ENCODE peak calls at places on chromosome 9, in eight cellular contexts. O is mesenchymal stem cell, E is endodermal cell, M is fibroblast of lung, Q is endothelial cell of umbilical vein, P is mammary epithelial cell, A is GM23248, X is mesendoderm. W is an unnamed sample. For H3K4me1 and H3K27me3, the result is how much of the 10 kb centered on the place peaks cover.

GRCh38 chr9:35518212-35518917 is 28.5 kb downstream of the RUSC2 start:
- DNase-seq in X (peak), A (peak), P (peak), Q (peak), M (peak), E (peak), O (peak), W (peak)

GRCh38 chr9:68981825-68982224 is 32.1 kb downstream of the PRKACG start:
- DNase-seq in P (no peak), M (no peak), A (no peak), O (peak), E (no peak), Q (no peak), X (peak), W (no peak)

GRCh38 chr9:76431601-76432000 is 27.4 kb upstream of the GCNT1 start:
- DNase-seq in A (no peak), E (peak), M (no peak), Q (no peak), X (peak), P (no peak), O (no peak), W (no peak)

GRCh38 chr9:81669011-81669739 is 20.2 kb downstream of the TLE1 start:
- DNase-seq in Q (no peak), O (peak), E (no peak), M (peak), X (no peak), P (no peak), A (no peak), W (no peak)

GRCh38 chr9:136899196-136899595 is 12.9 kb downstream of the TRAF2 start:
- DNase-seq in E (no peak), P (no peak), O (no peak), M (no peak), Q (no peak), X (no peak), A (no peak), W (no peak)

GRCh38 chr9:116499986-116500871 is 186.9 kb upstream of the TRIM32 start:
- DNase-seq in M (peak), E (peak), A (peak), X (peak), Q (no peak), P (peak), O (peak), W (peak)

GRCh38 chr9:5582835-5583195 is 46.1 kb upstream of the RIC1 start:
- DNase-seq in P (peak), X (no peak), M (peak), Q (no peak), E (no peak), A (peak), O (peak), W (peak)

GRCh38 chr9:69175488-69175872 is 1.4 kb downstream of the TJP2 start:
- DNase-seq in E (no peak), O (no peak), X (no peak), M (peak), A (peak), P (no peak), Q (no peak), W (peak)

GRCh38 chr9:108377382-108377781 is 478.4 kb downstream of the ACTL7B start:
- DNase-seq in P (no peak), M (no peak), Q (no peak), A (no peak), O (no peak), E (no peak), X (peak), W (no peak)

GRCh38 chr9:134689320-134690181 is 47.9 kb downstream of the COL5A1 start:
- DNase-seq in M (peak), A (peak), P (peak), X (peak), E (peak), O (peak), Q (peak), W (peak)

GRCh38 chr9:84239341-84239740 is 101.2 kb downstream of the SLC28A3 start:
- DNase-seq in M (no peak), X (no peak), Q (no peak), E (no peak), A (peak), O (no peak), P (peak), W (no peak)

GRCh38 chr9:109912082-109912581 is 132.1 kb downstream of the PALM2AKAP2 start:
- DNase-seq in A (peak), X (peak), P (no peak), E (no peak), Q (peak), O (peak), M (peak), W (no peak)

GRCh38 chr9:134221273-134222017 is 57.1 kb upstream of the RNU6ATAC start:
- DNase-seq in A (no peak), P (no peak), O (no peak), X (no peak), Q (no peak), E (no peak), M (no peak), W (no peak)

GRCh38 chr9:17063535-17064135 is 71.2 kb upstream of the CNTLN start:
- DNase-seq in O (peak), M (peak), A (peak), E (peak), P (peak), Q (peak), X (peak), W (peak)

GRCh38 chr9:120308495-120308894 is 271.5 kb downstream of the CDK5RAP2 start:
- DNase-seq in Q (no peak), O (no peak), M (no peak), E (peak), P (no peak), X (peak), A (no peak), W (no peak)

GRCh38 chr9:79706512-79706911 is 134.7 kb downstream of the TLE4 start:
- DNase-seq in Q (no peak), M (no peak), A (no peak), E (no peak), X (no peak), P (no peak), O (no peak), W (no peak)

GRCh38 chr9:5043381-5043780 is 58.3 kb downstream of the JAK2 start:
- DNase-seq in A (no peak), Q (peak), X (no peak), O (no peak), M (peak), E (no peak), P (no peak), W (peak)

GRCh38 chr9:112080831-112081542 is 94.1 kb downstream of the SUSD1 start:
- DNase-seq in M (no peak), Q (no peak), P (no peak), A (no peak), E (no peak), X (no peak), O (no peak), W (no peak)

GRCh38 chr9:108088916-108089315 is 599.3 kb upstream of the KLF4 start:
- DNase-seq in Q (no peak), O (no peak), A (no peak), X (peak), P (no peak), E (no peak), M (no peak), W (no peak)

GRCh38 chr9:115513148-115513547 is 395.2 kb upstream of the TNC start:
- DNase-seq in A (no peak), Q (no peak), E (no peak), O (no peak), P (no peak), X (no peak), M (no peak), W (no peak)

GRCh38 chr9:120431268-120431667 is 148.7 kb downstream of the CDK5RAP2 start:
- DNase-seq in Q (peak), A (no peak), E (no peak), M (no peak), X (no peak), O (no peak), P (no peak), W (no peak)

GRCh38 chr9:105299190-105299854 is 54.9 kb downstream of the SLC44A1 start:
- DNase-seq in E (no peak), M (peak), O (peak), X (peak), A (peak), P (peak), Q (peak), W (peak)

GRCh38 chr9:116238225-116238624 is 84.6 kb downstream of the PAPPA start:
- DNase-seq in E (no peak), A (peak), M (peak), O (peak), P (peak), X (no peak), Q (no peak), W (peak)

GRCh38 chr9:137682431-137682991 is 63.7 kb downstream of the EHMT1 start:
- DNase-seq in A (no peak), O (no peak), P (no peak), M (no peak), Q (no peak), X (peak), E (peak), W (no peak)

GRCh38 chr9:32551491-32552049 is 557 bp upstream of the SMIM27 start:
- DNase-seq in M (peak), A (peak), O (peak), P (no peak), Q (peak), E (no peak), X (no peak), W (peak)

GRCh38 chr9:72362680-72363139 is 2.3 kb downstream of the ZFAND5 start:
- DNase-seq in Q (peak), P (peak), A (peak), M (peak), X (peak), E (peak), O (peak), W (peak)

GRCh38 chr9:73149371-73150067 is 2.1 kb upstream of the ANXA1 start:
- DNase-seq in O (peak), M (peak), A (peak), Q (peak), X (peak), E (no peak), P (peak), W (peak)

GRCh38 chr9:33924978-33925797 is 108.2 kb downstream of the UBE2R2 start:
- DNase-seq in X (peak), Q (peak), P (no peak), E (peak), M (peak), O (peak), A (peak), W (peak)

GRCh38 chr9:135248721-135249120 is 161.3 kb downstream of the OLFM1 start:
- DNase-seq in A (no peak), Q (no peak), P (no peak), E (no peak), O (no peak), M (no peak), X (no peak), W (no peak)

GRCh38 chr9:70642421-70642820 is 228.0 kb upstream of the KLF9 start:
- DNase-seq in P (no peak), X (no peak), M (no peak), A (no peak), Q (no peak), E (no peak), O (no peak), W (no peak)

GRCh38 chr9:133707065-133707760 is 30.9 kb downstream of the SARDH start:
- DNase-seq in X (no peak), E (peak), A (peak), M (peak), P (peak), O (no peak), Q (no peak), W (peak)

GRCh38 chr9:20619492-20619860 is 2.8 kb downstream of the MLLT3 start:
- DNase-seq in Q (no peak), X (no peak), A (no peak), P (no peak), O (no peak), E (no peak), M (no peak), W (no peak)

GRCh38 chr9:134066546-134066922 is 1.3 kb downstream of the BRD3 start:
- DNase-seq in Q (peak), O (peak), M (peak), X (peak), P (no peak), A (peak), E (no peak), W (peak)

GRCh38 chr9:7691909-7692308 is 107.7 kb downstream of the DMAC1 start:
- DNase-seq in E (no peak), P (no peak), M (no peak), O (no peak), X (peak), Q (no peak), A (no peak), W (no peak)

GRCh38 chr9:98260635-98261034 is 5.2 kb upstream of the TBC1D2 start:
- DNase-seq in E (peak), A (no peak), X (no peak), O (no peak), P (no peak), M (no peak), Q (no peak), W (no peak)

GRCh38 chr9:132027752-132028666 is 51.7 kb downstream of the MED27 start:
- DNase-seq in P (peak), E (no peak), M (no peak), A (peak), O (no peak), Q (no peak), X (no peak), W (no peak)

GRCh38 chr9:83449166-83449565 is 89.0 kb downstream of the FRMD3 start:
- DNase-seq in X (no peak), A (no peak), Q (no peak), P (no peak), M (no peak), O (no peak), E (no peak), W (no peak)

GRCh38 chr9:81490605-81491331 is 198.6 kb downstream of the TLE1 start:
- DNase-seq in P (peak), A (peak), Q (peak), E (no peak), X (no peak), M (peak), O (peak), W (peak)

GRCh38 chr9:118871531-118871930 is 497.7 kb downstream of the BRINP1 start:
- DNase-seq in X (no peak), M (no peak), P (no peak), Q (no peak), E (no peak), A (no peak), O (no peak), W (no peak)

GRCh38 chr9:130837002-130837511 is 2.0 kb downstream of the ABL1 start:
- DNase-seq in A (peak), Q (peak), M (peak), X (no peak), P (peak), O (peak), E (no peak), W (peak)

GRCh38 chr9:130834371-130835311 is at the start of gene ABL1:
- DNase-seq in X (peak), P (peak), A (peak), E (peak), M (peak), O (peak), Q (peak), W (peak)

GRCh38 chr9:130839237-130840111 is 4.4 kb downstream of the ABL1 start:
- DNase-seq in Q (no peak), X (no peak), A (peak), M (no peak), P (no peak), O (no peak), E (no peak), W (no peak)

GRCh38 chr9:130835441-130836298 is 616 bp downstream of the ABL1 start:
- DNase-seq in M (peak), Q (peak), X (peak), O (peak), A (peak), E (peak), P (peak), W (peak)

DNA sequence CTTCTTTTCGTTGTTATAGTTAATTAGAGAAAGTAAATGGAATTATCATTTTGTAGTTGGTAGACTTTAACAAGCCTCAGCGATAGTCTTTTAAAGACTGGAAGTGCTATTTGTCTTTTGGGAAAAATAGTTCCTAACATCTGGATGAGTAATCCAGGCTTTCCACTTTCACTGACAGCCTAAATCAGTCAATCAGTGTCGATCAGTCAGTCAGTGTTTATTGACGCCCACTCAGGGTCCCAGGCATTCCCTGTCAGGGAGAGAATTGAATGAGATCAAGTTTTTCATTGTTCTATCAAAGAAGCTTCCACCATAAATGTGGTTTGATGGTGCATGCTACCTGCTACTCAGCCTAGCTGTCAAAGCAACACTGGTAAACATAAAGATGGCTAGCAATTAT is 2.6 kb downstream of the ABL1 start:
- DNase-seq in E (no peak), M (no peak), A (no peak), P (no peak), Q (peak), O (no peak), X (no peak), W (no peak)
- H3K9ac ChIP-seq in E (no peak), M (peak), A (peak), P (no peak), Q (peak), O (peak), X (no peak), W (peak)

GRCh38 chr9:93094294-93095204 is 1.5 kb upstream of the CARD19 start:
- DNase-seq in M (no peak), E (peak), P (no peak), X (peak), A (no peak), Q (peak), O (peak), W (peak)

GRCh38 chr9:93093081-93093448 is 3.0 kb upstream of the CARD19 start:
- DNase-seq in M (no peak), O (no peak), E (peak), P (no peak), Q (no peak), A (no peak), X (no peak), W (no peak)

GRCh38 chr9:93092171-93092991 is 3.6 kb upstream of the CARD19 start:
- DNase-seq in X (no peak), Q (no peak), M (no peak), E (peak), A (no peak), O (no peak), P (no peak), W (no peak)

GRCh38 chr9:93095205-93096130 is 549 bp upstream of the CARD19 start:
- DNase-seq in X (peak), A (peak), E (peak), O (peak), P (peak), Q (peak), M (peak), W (peak)

DNA sequence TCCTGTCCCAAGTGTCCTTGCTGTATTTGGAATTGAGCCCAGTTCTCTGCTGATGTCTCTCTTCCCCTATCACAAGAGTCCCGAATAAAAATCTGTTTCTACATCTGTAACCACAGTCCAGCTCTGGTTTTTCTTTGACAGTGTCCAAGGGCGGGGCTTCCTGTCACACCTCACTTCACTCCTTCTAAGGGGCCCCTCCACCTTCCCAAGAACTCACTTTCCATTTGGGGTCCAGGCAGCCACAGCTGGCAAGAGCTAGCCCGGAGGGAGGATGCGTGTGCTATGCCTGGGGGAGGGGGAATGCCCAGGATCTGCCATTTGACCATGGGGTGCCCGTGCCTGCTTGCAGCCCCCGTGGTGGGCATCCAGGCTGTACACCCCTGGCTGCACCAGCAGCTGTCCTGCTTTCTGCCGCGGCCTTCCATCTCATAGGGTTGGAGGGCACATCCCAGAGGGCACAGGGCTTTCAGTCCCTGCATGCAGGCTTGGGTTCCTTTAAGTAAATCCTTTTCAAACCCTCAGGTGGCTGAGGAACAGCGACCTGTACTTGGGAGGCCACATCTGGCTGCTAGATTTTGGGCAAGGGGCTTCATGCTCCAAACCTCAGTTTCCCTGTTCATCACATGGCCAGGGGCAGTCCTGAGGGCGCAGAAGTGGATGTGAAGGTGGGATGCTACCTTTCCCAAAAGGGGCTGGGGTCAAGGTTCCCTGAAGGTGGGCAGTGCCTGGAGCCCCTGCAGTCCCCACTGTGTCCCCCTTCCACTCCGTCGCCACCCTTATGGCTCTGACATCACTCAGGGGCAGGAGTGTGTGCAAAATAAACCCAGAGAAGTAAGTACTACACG is 2.3 kb upstream of the CARD19 start:
- DNase-seq in X (no peak), P (no peak), E (peak), A (no peak), Q (no peak), O (no peak), M (no peak), W (peak)
- H3K4me1 ChIP-seq in X (under half), P (under half), E (under half), A (under half), Q (under half), O (under half), M (under half), W (under half)

DNA sequence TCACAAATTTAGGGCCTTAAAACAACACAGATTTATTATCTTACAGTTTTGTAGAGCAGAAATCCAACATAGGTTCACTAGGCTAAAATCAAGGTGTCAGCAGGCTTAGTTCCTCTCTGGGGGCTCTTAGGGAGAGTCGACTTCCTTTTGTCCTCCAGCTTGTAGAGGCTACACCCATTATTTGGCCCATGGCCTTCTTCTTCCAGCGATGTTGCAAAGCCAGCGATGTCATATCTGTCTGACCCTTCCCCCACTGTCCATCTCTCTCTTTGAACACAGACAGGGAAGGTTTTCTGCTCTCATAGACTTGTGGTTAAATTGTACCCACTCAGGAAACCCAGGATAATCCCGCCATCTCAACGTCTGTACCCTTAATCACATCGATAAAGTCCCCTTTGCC is 60.3 kb upstream of the SHB start:
- DNase-seq in O (no peak), A (no peak), M (no peak), P (no peak), Q (no peak), E (no peak), X (no peak), W (no peak)
- H3K27me3 ChIP-seq in O (half or more), A (under half), M (under half), P (under half), Q (under half), E (under half), X (under half), W (half or more)

DNA sequence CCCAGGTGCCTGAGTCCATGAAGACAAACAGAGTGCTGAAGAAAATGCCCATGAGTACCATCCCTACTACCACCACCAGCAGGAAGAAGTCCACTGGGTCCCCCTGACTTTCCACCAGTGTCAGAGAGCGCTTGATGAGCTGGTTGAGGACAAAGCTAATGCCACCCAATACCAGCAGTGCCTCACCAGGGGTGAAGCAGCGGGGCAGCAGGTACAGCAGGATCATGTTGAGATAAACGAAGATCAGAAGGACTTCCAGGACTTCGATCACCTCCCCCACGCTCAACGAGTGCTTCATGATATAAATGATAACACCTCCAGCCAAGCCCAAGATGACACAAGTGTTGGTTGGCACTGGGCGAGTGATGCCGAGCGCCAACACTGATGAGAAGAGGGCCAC is 859 bp downstream of the DOLK start:
- DNase-seq in O (no peak), E (no peak), P (no peak), X (no peak), M (no peak), Q (no peak), A (no peak), W (no peak)
- H3K9ac ChIP-seq in O (peak), E (peak), P (peak), X (peak), M (no peak), Q (no peak), A (peak), W (peak)